ENCODE peak calls at places on chromosome 2, in eight cellular contexts. B is iPS DF 6.9, V is H9, Q is NCI-H2029, W is kidney tubule cell, Z is HT1080, X is NCI-H748 treated with DMSO at 0.1 percent for 48 hours, M is BJ. I is an unnamed sample.

GRCh38 chr2:163593941-163594340 is 141.9 kb downstream of the FIGN start:
- DNase-seq in B (no peak), V (no peak), Q (no peak), W (no peak), Z (no peak), X (no peak), M (no peak), I (no peak)

GRCh38 chr2:113755690-113756063 is 765 bp downstream of the SLC35F5 start:
- DNase-seq in B (no peak), V (no peak), Q (no peak), W (no peak), Z (no peak), X (no peak), M (no peak), I (no peak)

GRCh38 chr2:28357055-28357454 is 35.6 kb upstream of the FOSL2 start:
- DNase-seq in B (no peak), V (no peak), Q (no peak), W (no peak), Z (no peak), X (no peak), M (no peak), I (no peak)

GRCh38 chr2:150271952-150272351 is 215.5 kb downstream of the RND3 start:
- DNase-seq in B (no peak), V (no peak), Q (no peak), W (peak; percentile 79), Z (peak; percentile 40), X (no peak), M (peak; percentile 83), I (no peak)

GRCh38 chr2:134361648-134362047 is 107.8 kb downstream of the MGAT5 start:
- DNase-seq in B (no peak), V (no peak), Q (no peak), W (peak; percentile 61), Z (no peak), X (no peak), M (no peak), I (no peak)

GRCh38 chr2:19474128-19474527 is 115.7 kb upstream of the OSR1 start:
- DNase-seq in B (no peak), V (no peak), Q (peak; percentile 20), W (no peak), Z (peak; percentile 71), X (no peak), M (peak; percentile 64), I (peak; percentile 8)

GRCh38 chr2:218569038-218569431 is 396 bp downstream of the CNOT9 start:
- DNase-seq in B (no peak), V (no peak), Q (no peak), W (peak; percentile 82), Z (peak; percentile 61), X (no peak), M (no peak), I (no peak)

GRCh38 chr2:239516954-239517305 is 116.1 kb upstream of the HDAC4 start:
- DNase-seq in B (no peak), V (no peak), Q (no peak), W (no peak), Z (no peak), X (no peak), M (no peak), I (no peak)

GRCh38 chr2:174059178-174059874 is 94.2 kb upstream of the SP3 start:
- DNase-seq in B (no peak), V (no peak), Q (no peak), W (peak; percentile 63), Z (peak; percentile 35), X (no peak), M (peak; percentile 72), I (peak; percentile 63)

GRCh38 chr2:29024882-29025430 is 43.9 kb downstream of the TOGARAM2 start:
- DNase-seq in B (no peak), V (no peak), Q (no peak), W (peak; percentile 3), Z (no peak), X (no peak), M (no peak), I (no peak)

GRCh38 chr2:137865954-137866540 is 98.2 kb upstream of the HNMT start:
- DNase-seq in B (no peak), V (peak; percentile 59), Q (peak; percentile 20), W (peak; percentile 57), Z (peak; percentile 41), X (peak; percentile 16), M (no peak), I (peak; percentile 3)

GRCh38 chr2:101249826-101250225 is 2.9 kb upstream of the CNOT11 start:
- DNase-seq in B (no peak), V (peak; percentile 51), Q (no peak), W (no peak), Z (no peak), X (no peak), M (no peak), I (no peak)

GRCh38 chr2:42957109-42958035 is 165.0 kb upstream of the HAAO start:
- DNase-seq in B (no peak), V (no peak), Q (no peak), W (peak; percentile 97), Z (peak; percentile 38), X (no peak), M (no peak), I (no peak)

GRCh38 chr2:102983786-102984185 is 222.0 kb downstream of the TMEM182 start:
- DNase-seq in B (no peak), V (no peak), Q (no peak), W (no peak), Z (no peak), X (no peak), M (no peak), I (no peak)

GRCh38 chr2:135744761-135745314 is 3.2 kb downstream of the UBXN4 start:
- DNase-seq in B (no peak), V (peak; percentile 44), Q (no peak), W (peak; percentile 54), Z (peak; percentile 38), X (no peak), M (no peak), I (no peak)

GRCh38 chr2:46804794-46805193 is 110.8 kb downstream of the MCFD2 start:
- DNase-seq in B (no peak), V (no peak), Q (no peak), W (no peak), Z (no peak), X (no peak), M (no peak), I (no peak)

GRCh38 chr2:215386566-215386965 is 49.3 kb downstream of the FN1 start:
- DNase-seq in B (no peak), V (no peak), Q (no peak), W (no peak), Z (no peak), X (no peak), M (no peak), I (no peak)

GRCh38 chr2:142989276-142990204 is 112.1 kb downstream of the KYNU start:
- DNase-seq in B (no peak), V (no peak), Q (no peak), W (peak; percentile 55), Z (peak; percentile 51), X (peak; percentile 45), M (no peak), I (peak; percentile 27)

GRCh38 chr2:870426-870825 is 80.2 kb upstream of the SNTG2 start:
- DNase-seq in B (no peak), V (no peak), Q (no peak), W (no peak), Z (no peak), X (no peak), M (no peak), I (no peak)

GRCh38 chr2:241330616-241330981 is 14.9 kb downstream of the SEPTIN2 start:
- DNase-seq in B (no peak), V (no peak), Q (no peak), W (no peak), Z (no peak), X (no peak), M (no peak), I (no peak)

GRCh38 chr2:96097441-96097840 is 18.9 kb downstream of the ADRA2B start:
- DNase-seq in B (no peak), V (no peak), Q (no peak), W (no peak), Z (no peak), X (no peak), M (no peak), I (no peak)

GRCh38 chr2:182915369-182916326 is 49.2 kb upstream of the FRZB start:
- DNase-seq in B (no peak), V (no peak), Q (no peak), W (peak; percentile 84), Z (peak; percentile 93), X (no peak), M (peak; percentile 46), I (peak; percentile 19)

GRCh38 chr2:199136241-199136640 is 321.5 kb downstream of the SATB2 start:
- DNase-seq in B (no peak), V (no peak), Q (no peak), W (peak; percentile 13), Z (no peak), X (no peak), M (no peak), I (no peak)

GRCh38 chr2:75294362-75294761 is 95.0 kb upstream of the TACR1 start:
- DNase-seq in B (no peak), V (no peak), Q (no peak), W (no peak), Z (no peak), X (no peak), M (no peak), I (no peak)

GRCh38 chr2:137705296-137705695 is 259.0 kb upstream of the HNMT start:
- DNase-seq in B (no peak), V (no peak), Q (no peak), W (no peak), Z (no peak), X (no peak), M (no peak), I (no peak)

GRCh38 chr2:27914793-27915175 is 24.3 kb downstream of the BABAM2 start:
- DNase-seq in B (no peak), V (no peak), Q (no peak), W (no peak), Z (no peak), X (no peak), M (no peak), I (no peak)

I was measured in AG09319.